ENCODE peak calls at places on chromosomes 11 and 22, in four cellular contexts. One of them, this sample, is unnamed.

GRCh38 chr11:134543144-134544044 is 131.4 kb upstream of the B3GAT1 start:
- DNase-seq in NCI-H1092 treated with DMSO at 0.1 percent for 48 hours: no peak
- DNase-seq in A549: no peak
- DNase-seq in NCI-H345: no peak
- DNase-seq in this sample: no peak

GRCh38 chr22:23282089-23282501 is 101.8 kb downstream of the BCR start:
- DNase-seq in NCI-H1092 treated with DMSO at 0.1 percent for 48 hours: no peak
- DNase-seq in A549: peak; percentile 54
- DNase-seq in NCI-H345: no peak
- DNase-seq in this sample: no peak

GRCh38 chr11:96396637-96397036 is 6.8 kb downstream of the JRKL start:
- DNase-seq in NCI-H1092 treated with DMSO at 0.1 percent for 48 hours: no peak
- DNase-seq in A549: no peak
- DNase-seq in NCI-H345: no peak
- DNase-seq in this sample: no peak

GRCh38 chr11:118027694-118028093 is 41.5 kb downstream of the IL10RA start:
- DNase-seq in NCI-H1092 treated with DMSO at 0.1 percent for 48 hours: no peak
- DNase-seq in A549: no peak
- DNase-seq in NCI-H345: no peak
- DNase-seq in this sample: no peak

GRCh38 chr22:46866591-46866990 is 104.1 kb downstream of the TBC1D22A start:
- DNase-seq in NCI-H1092 treated with DMSO at 0.1 percent for 48 hours: no peak
- DNase-seq in A549: no peak
- DNase-seq in NCI-H345: no peak
- DNase-seq in this sample: no peak

GRCh38 chr22:48939441-48940265 is 888.0 kb downstream of the BRD1 start:
- DNase-seq in NCI-H1092 treated with DMSO at 0.1 percent for 48 hours: no peak
- DNase-seq in A549: no peak
- DNase-seq in NCI-H345: no peak
- DNase-seq in this sample: no peak

GRCh38 chr11:44936527-44936926 is 14.2 kb downstream of the TP53I11 start:
- DNase-seq in NCI-H1092 treated with DMSO at 0.1 percent for 48 hours: peak; percentile 69
- DNase-seq in A549: peak; percentile 80
- DNase-seq in NCI-H345: peak; percentile 81
- DNase-seq in this sample: peak; percentile 72

GRCh38 chr22:22710719-22711531 is 66.5 kb downstream of the GGTLC2 start:
- DNase-seq in NCI-H1092 treated with DMSO at 0.1 percent for 48 hours: peak; percentile 32
- DNase-seq in A549: peak; percentile 37
- DNase-seq in NCI-H345: peak; percentile 23
- DNase-seq in this sample: peak; percentile 45

This sample was measured in NCI-H146.